ENCODE peak calls at places on chromosomes 5 and 9, in six cellular contexts. One of them, this sample, is unnamed.

GRCh38 chr9:122445155-122445749 is 32.5 kb downstream of the OR1J1 start:
- DNase-seq in dermis microvascular lymphatic vessel endothelial cell: peak; percentile 46
- DNase-seq in neural crest cell: no peak
- DNase-seq in RPMI7951: peak; percentile 52
- DNase-seq in endodermal cell: no peak
- DNase-seq in cortex of kidney: no peak
- DNase-seq in this sample: peak; percentile 44

GRCh38 chr5:142808778-142809606 is 38.8 kb downstream of the ARHGAP26 start:
- DNase-seq in dermis microvascular lymphatic vessel endothelial cell: no peak
- DNase-seq in neural crest cell: no peak
- DNase-seq in RPMI7951: no peak
- DNase-seq in endodermal cell: no peak
- DNase-seq in cortex of kidney: no peak
- DNase-seq in this sample: no peak

GRCh38 chr5:157545911-157546310 is 29.7 kb downstream of the ADAM19 start:
- DNase-seq in dermis microvascular lymphatic vessel endothelial cell: no peak
- DNase-seq in neural crest cell: no peak
- DNase-seq in RPMI7951: no peak
- DNase-seq in endodermal cell: no peak
- DNase-seq in cortex of kidney: no peak
- DNase-seq in this sample: no peak

GRCh38 chr5:135190345-135191083 is 156.5 kb upstream of the PITX1 start:
- DNase-seq in dermis microvascular lymphatic vessel endothelial cell: no peak
- DNase-seq in neural crest cell: no peak
- DNase-seq in RPMI7951: no peak
- DNase-seq in endodermal cell: no peak
- DNase-seq in cortex of kidney: no peak
- DNase-seq in this sample: no peak

GRCh38 chr9:38087934-38088925 is 19.2 kb upstream of the SHB start:
- DNase-seq in dermis microvascular lymphatic vessel endothelial cell: peak; percentile 65
- DNase-seq in neural crest cell: peak; percentile 88
- DNase-seq in RPMI7951: peak; percentile 55
- DNase-seq in endodermal cell: peak; percentile 96
- DNase-seq in cortex of kidney: peak; percentile 36
- DNase-seq in this sample: no peak

GRCh38 chr9:89789922-89790510 is 185.2 kb downstream of the GADD45G start:
- DNase-seq in dermis microvascular lymphatic vessel endothelial cell: no peak
- DNase-seq in neural crest cell: no peak
- DNase-seq in RPMI7951: no peak
- DNase-seq in endodermal cell: peak; percentile 26
- DNase-seq in cortex of kidney: no peak
- DNase-seq in this sample: no peak

GRCh38 chr9:96567203-96567700 is 52.4 kb downstream of the CDC14B start:
- DNase-seq in dermis microvascular lymphatic vessel endothelial cell: no peak
- DNase-seq in neural crest cell: no peak
- DNase-seq in RPMI7951: peak; percentile 26
- DNase-seq in endodermal cell: no peak
- DNase-seq in cortex of kidney: no peak
- DNase-seq in this sample: no peak

GRCh38 chr5:172843825-172844576 is 9.9 kb downstream of the ERGIC1 start:
- DNase-seq in dermis microvascular lymphatic vessel endothelial cell: no peak
- DNase-seq in neural crest cell: no peak
- DNase-seq in RPMI7951: no peak
- DNase-seq in endodermal cell: peak; percentile 70
- DNase-seq in cortex of kidney: no peak
- DNase-seq in this sample: no peak

GRCh38 chr9:37329576-37329975 is 92.9 kb upstream of the GRHPR start:
- DNase-seq in dermis microvascular lymphatic vessel endothelial cell: peak; percentile 50
- DNase-seq in neural crest cell: no peak
- DNase-seq in RPMI7951: peak; percentile 17
- DNase-seq in endodermal cell: no peak
- DNase-seq in cortex of kidney: no peak
- DNase-seq in this sample: no peak

GRCh38 chr9:19441730-19442129 is 32.9 kb downstream of the ACER2 start:
- DNase-seq in dermis microvascular lymphatic vessel endothelial cell: no peak
- DNase-seq in neural crest cell: no peak
- DNase-seq in RPMI7951: no peak
- DNase-seq in endodermal cell: no peak
- DNase-seq in cortex of kidney: no peak
- DNase-seq in this sample: no peak

GRCh38 chr9:35650341-35651158 is at the start of gene SIT1:
- DNase-seq in dermis microvascular lymphatic vessel endothelial cell: no peak
- DNase-seq in neural crest cell: no peak
- DNase-seq in RPMI7951: no peak
- DNase-seq in endodermal cell: peak; percentile 57
- DNase-seq in cortex of kidney: no peak
- DNase-seq in this sample: no peak

GRCh38 chr9:77561321-77562020 is 86.7 kb downstream of the GNA14 start:
- DNase-seq in dermis microvascular lymphatic vessel endothelial cell: peak; percentile 61
- DNase-seq in neural crest cell: no peak
- DNase-seq in RPMI7951: no peak
- DNase-seq in endodermal cell: no peak
- DNase-seq in cortex of kidney: no peak
- DNase-seq in this sample: peak; percentile 26

GRCh38 chr9:76067693-76068092 is 177.2 kb downstream of the PCSK5 start:
- DNase-seq in dermis microvascular lymphatic vessel endothelial cell: no peak
- DNase-seq in neural crest cell: no peak
- DNase-seq in RPMI7951: no peak
- DNase-seq in endodermal cell: no peak
- DNase-seq in cortex of kidney: no peak
- DNase-seq in this sample: no peak

GRCh38 chr5:122959740-122960450 is 76.6 kb downstream of the PPIC start:
- DNase-seq in dermis microvascular lymphatic vessel endothelial cell: no peak
- DNase-seq in neural crest cell: no peak
- DNase-seq in RPMI7951: no peak
- DNase-seq in endodermal cell: no peak
- DNase-seq in cortex of kidney: no peak
- DNase-seq in this sample: no peak

GRCh38 chr9:37617837-37618236 is 25.4 kb upstream of the TOMM5 start:
- DNase-seq in dermis microvascular lymphatic vessel endothelial cell: no peak
- DNase-seq in neural crest cell: no peak
- DNase-seq in RPMI7951: no peak
- DNase-seq in endodermal cell: peak; percentile 61
- DNase-seq in cortex of kidney: no peak
- DNase-seq in this sample: no peak

GRCh38 chr5:111043712-111044506 is 27.6 kb upstream of the TSLP start:
- DNase-seq in dermis microvascular lymphatic vessel endothelial cell: no peak
- DNase-seq in neural crest cell: no peak
- DNase-seq in RPMI7951: peak; percentile 29
- DNase-seq in endodermal cell: peak; percentile 78
- DNase-seq in cortex of kidney: no peak
- DNase-seq in this sample: no peak

GRCh38 chr5:173279166-173279565 is 44.2 kb upstream of the NKX2-5 start:
- DNase-seq in dermis microvascular lymphatic vessel endothelial cell: no peak
- DNase-seq in neural crest cell: no peak
- DNase-seq in RPMI7951: no peak
- DNase-seq in endodermal cell: no peak
- DNase-seq in cortex of kidney: no peak
- DNase-seq in this sample: no peak

GRCh38 chr9:134406366-134407122 is 80.3 kb downstream of the RXRA start:
- DNase-seq in dermis microvascular lymphatic vessel endothelial cell: peak; percentile 27
- DNase-seq in neural crest cell: no peak
- DNase-seq in RPMI7951: peak; percentile 58
- DNase-seq in endodermal cell: no peak
- DNase-seq in cortex of kidney: no peak
- DNase-seq in this sample: no peak

GRCh38 chr5:159286420-159287035 is 23.4 kb downstream of the UBLCP1 start:
- DNase-seq in dermis microvascular lymphatic vessel endothelial cell: peak; percentile 46
- DNase-seq in neural crest cell: no peak
- DNase-seq in RPMI7951: peak; percentile 21
- DNase-seq in endodermal cell: no peak
- DNase-seq in cortex of kidney: no peak
- DNase-seq in this sample: no peak

GRCh38 chr9:18658764-18659705 is 185.1 kb downstream of the ADAMTSL1 start:
- DNase-seq in dermis microvascular lymphatic vessel endothelial cell: peak; percentile 56
- DNase-seq in neural crest cell: no peak
- DNase-seq in RPMI7951: peak; percentile 60
- DNase-seq in endodermal cell: no peak
- DNase-seq in cortex of kidney: no peak
- DNase-seq in this sample: peak; percentile 26

GRCh38 chr5:10559883-10560282 is 4.0 kb upstream of the ANKRD33B start:
- DNase-seq in dermis microvascular lymphatic vessel endothelial cell: no peak
- DNase-seq in neural crest cell: no peak
- DNase-seq in RPMI7951: no peak
- DNase-seq in endodermal cell: no peak
- DNase-seq in cortex of kidney: no peak
- DNase-seq in this sample: no peak

GRCh38 chr5:94276056-94276455 is 342.3 kb downstream of the KIAA0825 start:
- DNase-seq in dermis microvascular lymphatic vessel endothelial cell: no peak
- DNase-seq in neural crest cell: no peak
- DNase-seq in RPMI7951: no peak
- DNase-seq in endodermal cell: no peak
- DNase-seq in cortex of kidney: no peak
- DNase-seq in this sample: no peak

GRCh38 chr5:123937230-123937629 is 425.3 kb downstream of the CSNK1G3 start:
- DNase-seq in dermis microvascular lymphatic vessel endothelial cell: peak; percentile 73
- DNase-seq in neural crest cell: no peak
- DNase-seq in RPMI7951: peak; percentile 79
- DNase-seq in endodermal cell: peak; percentile 81
- DNase-seq in cortex of kidney: no peak
- DNase-seq in this sample: peak; percentile 27

GRCh38 chr9:131682261-131682660 is 57.6 kb downstream of the RAPGEF1 start:
- DNase-seq in dermis microvascular lymphatic vessel endothelial cell: peak; percentile 40
- DNase-seq in neural crest cell: no peak
- DNase-seq in RPMI7951: no peak
- DNase-seq in endodermal cell: no peak
- DNase-seq in cortex of kidney: no peak
- DNase-seq in this sample: no peak

This sample was measured in pulmonary artery endothelial cell.